ENCODE peak calls at places on chromosomes 1 and 21, in ten cellular contexts. M is H7, E is mesendoderm, Q is AG04450, Z is dorsolateral prefrontal cortex, Y is AG09309, R is lower leg skin, T is endodermal cell, O is skeletal muscle cell, V is mammary epithelial cell. C is an unnamed sample.

GRCh38 chr1:51942281-51942680 is 48.2 kb downstream of the RAB3B start:
- DNase-seq in M (no peak), Q (no peak), Y (no peak), R (no peak), T (no peak), V (no peak), E (no peak), O (no peak), Z (no peak), C (no peak)

GRCh38 chr1:10620776-10621175 is 146.0 kb downstream of the PEX14 start:
- DNase-seq in R (no peak), Q (no peak), E (no peak), Y (no peak), V (no peak), O (no peak), T (peak; percentile 24), M (peak; percentile 42), Z (no peak), C (no peak)

GRCh38 chr1:153792631-153793041 is 17.4 kb downstream of the SLC27A3 start:
- DNase-seq in R (no peak), Z (no peak), Q (no peak), E (no peak), T (peak; percentile 57), V (no peak), O (no peak), Y (no peak), M (peak; percentile 58), C (no peak)

GRCh38 chr21:42386034-42386591 is 9.7 kb downstream of the TMPRSS3 start:
- DNase-seq in V (no peak), Z (no peak), T (no peak), R (no peak), Q (no peak), E (no peak), Y (no peak), M (no peak), O (no peak), C (no peak)

GRCh38 chr1:214632091-214632490 is 29.1 kb downstream of the CENPF start:
- DNase-seq in E (no peak), V (no peak), R (no peak), M (no peak), Z (no peak), T (no peak), O (no peak), Q (no peak), Y (no peak), C (no peak)

GRCh38 chr1:99546432-99547416 is 99.2 kb upstream of the PALMD start:
- DNase-seq in Z (no peak), T (no peak), Q (no peak), M (no peak), R (no peak), E (no peak), Y (no peak), O (no peak), V (no peak), C (no peak)

GRCh38 chr1:68339505-68339904 is 107.2 kb upstream of the WLS start:
- DNase-seq in E (no peak), M (no peak), Z (no peak), O (peak; percentile 67), T (no peak), R (no peak), Q (no peak), V (peak; percentile 38), Y (peak; percentile 57), C (no peak)

GRCh38 chr21:46168238-46168637 is 12.9 kb upstream of the FTCD start:
- DNase-seq in Y (no peak), E (no peak), Z (peak; percentile 28), O (no peak), V (no peak), M (peak; percentile 38), T (no peak), Q (no peak), R (no peak), C (no peak)

GRCh38 chr1:77220687-77221463 is 1.6 kb upstream of the PIGK start:
- DNase-seq in R (no peak), Z (no peak), Y (peak; percentile 55), V (peak; percentile 59), T (no peak), O (peak; percentile 35), E (no peak), Q (no peak), M (no peak), C (no peak)
- H3K4me3 ChIP-seq in R (no peak overlapping the region), Z (no peak overlapping the region), Y (no peak overlapping the region), V (no peak overlapping the region), T (no peak overlapping the region), O (no peak overlapping the region), E (no peak overlapping the region), Q (no peak overlapping the region), M (no peak overlapping the region), C (no peak overlapping the region)

GRCh38 chr1:76830373-76830772 is 36.9 kb upstream of the ST6GALNAC5 start:
- DNase-seq in Z (no peak), R (no peak), Y (no peak), O (no peak), E (no peak), T (no peak), Q (no peak), V (no peak), M (no peak), C (no peak)

GRCh38 chr1:76835203-76835602 is 32.1 kb upstream of the ST6GALNAC5 start:
- DNase-seq in Q (no peak), M (no peak), V (peak; percentile 74), R (no peak), Z (no peak), E (no peak), Y (peak; percentile 5), O (no peak), T (no peak), C (no peak)

GRCh38 chr1:76832521-76832920 is 34.8 kb upstream of the ST6GALNAC5 start:
- DNase-seq in T (no peak), Q (no peak), M (no peak), E (no peak), V (peak; percentile 61), Z (no peak), R (no peak), O (no peak), Y (no peak), C (no peak)

GRCh38 chr1:76833856-76834255 is 33.4 kb upstream of the ST6GALNAC5 start:
- DNase-seq in R (no peak), Z (no peak), V (no peak), E (no peak), Y (no peak), T (no peak), M (no peak), O (no peak), Q (no peak), C (no peak)

DNA sequence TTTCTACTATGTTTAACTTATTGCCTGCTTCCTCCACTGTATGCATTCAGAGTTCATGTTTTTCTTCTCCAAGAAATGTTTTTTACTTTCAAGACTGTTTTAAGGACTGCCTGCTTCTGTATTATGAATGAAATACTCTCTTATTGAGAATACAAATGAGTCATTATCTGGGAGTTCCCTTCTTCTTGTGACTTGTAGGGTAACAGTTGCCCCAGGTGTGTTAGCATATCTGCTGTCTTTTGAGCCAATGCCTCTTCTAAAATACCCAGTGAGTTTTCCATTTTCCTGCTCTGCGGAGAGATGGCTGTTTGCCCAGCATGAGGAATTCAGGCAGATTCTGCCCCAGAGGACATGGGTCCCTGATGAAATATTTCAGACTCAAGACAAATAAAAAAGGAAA is 34.1 kb upstream of the ST6GALNAC5 start:
- DNase-seq in Y (no peak), T (no peak), Q (no peak), O (no peak), M (no peak), V (peak; percentile 75), E (no peak), R (no peak), Z (no peak), C (no peak)
- H3K4me3 ChIP-seq in Y (no peak overlapping the region), T (no peak overlapping the region), Q (no peak overlapping the region), O (no peak overlapping the region), M (no peak overlapping the region), V (no peak overlapping the region), E (no peak overlapping the region), R (no peak overlapping the region), Z (no peak overlapping the region), C (no peak overlapping the region)

GRCh38 chr1:202162049-202162417 is 1.6 kb upstream of the PTPN7 start:
- DNase-seq in E (no peak), O (no peak), R (no peak), Y (no peak), V (no peak), Q (no peak), Z (no peak), M (no peak), T (no peak), C (no peak)

GRCh38 chr1:202158810-202159533 is 1.4 kb downstream of the PTPN7 start:
- DNase-seq in E (no peak), R (no peak), V (no peak), O (no peak), Z (no peak), Y (no peak), Q (no peak), M (no peak), T (no peak), C (no peak)

GRCh38 chr1:202159534-202160371 is 649 bp downstream of the PTPN7 start:
- DNase-seq in E (no peak), Y (no peak), O (no peak), V (no peak), T (no peak), R (no peak), Z (no peak), Q (no peak), M (no peak), C (no peak)

GRCh38 chr1:202161151-202162048 is 998 bp upstream of the PTPN7 start:
- DNase-seq in Y (no peak), T (no peak), R (no peak), V (no peak), M (peak; percentile 61), O (no peak), Z (no peak), E (no peak), Q (no peak), C (no peak)

DNA sequence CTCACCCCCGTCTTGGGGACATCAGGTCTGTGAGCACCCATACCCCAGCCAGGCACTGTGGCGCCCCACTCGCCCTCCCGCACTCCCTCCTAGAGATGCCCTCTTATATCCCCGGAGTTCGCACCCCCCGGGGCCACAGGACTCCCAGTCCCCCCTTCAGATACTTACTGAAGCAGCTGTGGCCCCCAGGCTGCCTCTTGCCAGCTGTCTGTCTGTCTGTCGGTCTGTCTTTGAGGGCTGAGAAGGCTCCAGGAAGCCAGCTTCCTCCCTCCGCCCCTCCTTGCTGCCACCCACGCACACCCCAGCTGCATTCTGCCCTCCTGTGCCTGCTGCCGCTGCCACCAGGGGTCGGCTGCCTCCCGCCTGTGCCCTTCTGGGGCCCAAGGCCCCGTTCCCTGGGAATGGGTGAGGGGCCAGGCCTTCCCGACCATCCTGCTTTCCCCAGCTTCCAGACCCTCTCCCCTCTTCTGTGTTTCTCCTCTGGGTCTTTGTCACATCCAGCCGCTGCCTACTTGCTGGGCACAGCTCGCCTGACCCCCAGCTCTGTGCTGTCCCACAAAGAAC is at the start of gene PTPN7:
- DNase-seq in O (no peak), T (no peak), M (peak; percentile 69), V (no peak), Z (no peak), Q (no peak), R (no peak), Y (no peak), E (no peak), C (no peak)
- H3K4me3 ChIP-seq in O (no peak within 1 kb of the TSS), T (no peak within 1 kb of the TSS), M (no peak within 1 kb of the TSS), V (no peak within 1 kb of the TSS), Z (no peak within 1 kb of the TSS), Q (no peak within 1 kb of the TSS), R (no peak within 1 kb of the TSS), Y (no peak within 1 kb of the TSS), E (no peak within 1 kb of the TSS), C (no peak within 1 kb of the TSS)

GRCh38 chr1:24995661-24996060 is 65.6 kb upstream of the RUNX3 start:
- DNase-seq in M (no peak), V (no peak), Y (no peak), O (no peak), Z (no peak), Q (no peak), R (no peak), T (no peak), E (no peak), C (no peak)

GRCh38 chr1:24995121-24995520 is 65.0 kb upstream of the RUNX3 start:
- DNase-seq in M (no peak), E (no peak), Z (no peak), O (no peak), T (no peak), V (no peak), Y (no peak), R (no peak), Q (no peak), C (no peak)

GRCh38 chr1:24996456-24996855 is 66.4 kb upstream of the RUNX3 start:
- DNase-seq in Y (no peak), Z (no peak), R (no peak), T (no peak), Q (no peak), M (no peak), V (no peak), E (no peak), O (no peak), C (no peak)

GRCh38 chr1:24998554-24999245 is 68.6 kb upstream of the RUNX3 start:
- DNase-seq in E (no peak), M (no peak), Y (no peak), Q (no peak), T (no peak), V (no peak), Z (no peak), O (no peak), R (no peak), C (no peak)

DNA sequence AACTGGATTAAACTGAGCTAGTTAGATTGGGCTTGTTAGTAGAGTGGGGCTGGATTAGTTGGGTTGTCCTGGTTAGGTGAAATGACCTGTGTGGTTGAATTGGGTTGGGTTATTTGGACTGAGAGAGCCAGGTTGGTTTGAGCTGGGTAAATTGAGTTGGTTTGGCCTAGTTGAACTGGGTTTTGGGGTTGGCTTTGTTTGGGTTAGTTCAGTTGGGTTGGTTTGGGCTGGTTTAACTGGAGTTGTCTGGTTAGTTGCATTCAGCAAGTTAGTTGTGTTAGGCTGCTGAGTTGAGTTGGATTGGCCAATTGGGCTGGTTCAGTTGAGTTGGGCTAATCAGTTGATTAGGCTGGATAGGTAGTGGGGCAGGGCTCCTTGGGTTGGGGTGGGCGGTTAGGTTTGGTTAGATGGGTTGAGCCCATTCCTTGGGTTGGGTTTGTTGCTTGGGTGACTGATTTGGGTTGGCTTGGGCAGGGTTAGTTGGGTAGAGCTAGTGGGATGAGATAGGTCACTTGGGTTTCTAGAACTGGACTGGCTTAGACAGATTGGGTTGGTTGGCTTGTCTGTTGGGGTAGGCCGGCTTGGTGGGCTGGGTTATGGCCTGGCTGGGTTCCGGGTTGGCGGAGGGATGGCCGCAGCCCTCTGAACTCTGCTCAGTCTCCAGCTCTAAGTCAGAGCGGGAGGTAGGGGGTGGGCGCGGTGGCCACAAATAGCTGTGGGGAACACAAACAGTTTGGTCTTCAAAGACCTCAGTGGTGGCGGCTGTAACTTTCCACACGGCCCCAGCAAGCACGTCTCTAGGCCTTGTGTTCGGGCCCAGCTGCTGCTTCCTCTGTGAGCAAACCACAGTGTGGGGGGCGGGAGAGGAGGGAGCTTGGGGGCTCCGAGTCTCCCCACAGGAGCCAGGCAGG is 67.2 kb upstream of the RUNX3 start:
- DNase-seq in M (no peak), V (no peak), R (no peak), E (no peak), T (no peak), O (no peak), Z (no peak), Q (no peak), Y (no peak), C (no peak)
- H3K4me3 ChIP-seq in M (no peak overlapping the region), V (no peak overlapping the region), R (no peak overlapping the region), E (no peak overlapping the region), T (no peak overlapping the region), O (no peak overlapping the region), Z (no peak overlapping the region), Q (no peak overlapping the region), Y (no peak overlapping the region), C (no peak overlapping the region)

C was measured in iPS DF 6.9.